ENCODE peak calls at places on chromosomes 4 and X, in four cellular contexts. N, J, X and Z are unnamed samples.

GRCh38 chrX:65668362-65669310 is 1.2 kb downstream of the MSN start:
- DNase-seq in N (peak; percentile 56), J (peak; percentile 49), X (peak; percentile 85), Z (peak; percentile 80)

GRCh38 chr4:121977251-121978168 is 25.6 kb upstream of the TRPC3 start:
- DNase-seq in N (no peak), J (no peak), X (peak; percentile 20), Z (peak; percentile 55)

GRCh38 chr4:122706511-122706910 is 26.0 kb upstream of the BBS12 start:
- DNase-seq in N (no peak), J (no peak), X (no peak), Z (no peak)

GRCh38 chr4:52841707-52842456 is 20.2 kb upstream of the RASL11B start:
- DNase-seq in N (no peak), J (no peak), X (no peak), Z (peak; percentile 19)

GRCh38 chr4:105457997-105458396 is 15.9 kb downstream of the PPA2 start:
- DNase-seq in N (no peak), J (no peak), X (no peak), Z (peak; percentile 42)

GRCh38 chr4:14532436-14532835 is 469.8 kb upstream of the CPEB2 start:
- DNase-seq in N (no peak), J (no peak), X (no peak), Z (no peak)

GRCh38 chr4:61468091-61468720 is 268.1 kb downstream of the ADGRL3 start:
- DNase-seq in N (no peak), J (no peak), X (no peak), Z (peak; percentile 58)

GRCh38 chr4:181684310-181684709 is 558.9 kb upstream of the TENM3 start:
- DNase-seq in N (no peak), J (no peak), X (no peak), Z (peak; percentile 87)

GRCh38 chrX:8782595-8782994 is 18.6 kb downstream of the FAM9A start:
- DNase-seq in N (no peak), J (no peak), X (no peak), Z (no peak)

GRCh38 chr4:71130827-71131603 is 137.6 kb downstream of the DCK start:
- DNase-seq in N (no peak), J (no peak), X (peak; percentile 20), Z (peak; percentile 89)

GRCh38 chr4:143555676-143556075 is 42.2 kb downstream of the SMARCA5 start:
- DNase-seq in N (no peak), J (no peak), X (peak; percentile 59), Z (peak; percentile 5)

GRCh38 chr4:141684785-141685184 is 48.4 kb downstream of the IL15 start:
- DNase-seq in N (no peak), J (no peak), X (no peak), Z (peak; percentile 73)
- H3K27ac ChIP-seq in N (no peak overlapping the region), J (no peak overlapping the region), X (no peak overlapping the region), Z (no peak overlapping the region)

GRCh38 chr4:7199771-7200441 is 7.6 kb downstream of the SORCS2 start:
- DNase-seq in N (peak; percentile 23), J (no peak), X (no peak), Z (no peak)
- H4K5ac ChIP-seq in N (no peak overlapping the region), J (no peak overlapping the region), X (no peak overlapping the region), Z (no peak overlapping the region)

GRCh38 chrX:46912673-46913491 is 661 bp downstream of the JADE3 start:
- DNase-seq in N (peak; percentile 49), J (peak; percentile 60), X (peak; percentile 78), Z (peak; percentile 14)
- H3K27ac ChIP-seq in N (no peak overlapping the region), J (no peak overlapping the region), X (peak overlapping the region; percentile 73), Z (peak overlapping the region; percentile 7)

GRCh38 chrX:11445540-11445939 is 152.3 kb downstream of the AMELX start:
- DNase-seq in N (no peak), J (no peak), X (no peak), Z (no peak)

GRCh38 chrX:11444052-11444451 is 150.8 kb downstream of the AMELX start:
- DNase-seq in N (no peak), J (no peak), X (no peak), Z (no peak)

GRCh38 chrX:11447418-11447817 is 154.2 kb downstream of the AMELX start:
- DNase-seq in N (no peak), J (no peak), X (no peak), Z (peak; percentile 6)

GRCh38 chrX:11446951-11447350 is 153.7 kb downstream of the AMELX start:
- DNase-seq in N (no peak), J (no peak), X (no peak), Z (peak; percentile 35)

GRCh38 chrX:11446331-11446730 is 153.1 kb downstream of the AMELX start:
- DNase-seq in N (no peak), J (no peak), X (no peak), Z (peak; percentile 55)
- H4K5ac ChIP-seq in N (no peak overlapping the region), J (no peak overlapping the region), X (no peak overlapping the region), Z (no peak overlapping the region)

GRCh38 chr4:41212221-41213203 is 1.8 kb downstream of the APBB2 start:
- DNase-seq in N (no peak), J (no peak), X (peak; percentile 60), Z (peak; percentile 64)

GRCh38 chr4:41215969-41216293 is 1.6 kb upstream of the APBB2 start:
- DNase-seq in N (no peak), J (peak; percentile 80), X (no peak), Z (no peak)

GRCh38 chr4:41213563-41214157 is 682 bp downstream of the APBB2 start:
- DNase-seq in N (no peak), J (no peak), X (no peak), Z (no peak)

GRCh38 chr4:41215155-41215554 is 813 bp upstream of the APBB2 start:
- DNase-seq in N (no peak), J (no peak), X (no peak), Z (no peak)

DNA sequence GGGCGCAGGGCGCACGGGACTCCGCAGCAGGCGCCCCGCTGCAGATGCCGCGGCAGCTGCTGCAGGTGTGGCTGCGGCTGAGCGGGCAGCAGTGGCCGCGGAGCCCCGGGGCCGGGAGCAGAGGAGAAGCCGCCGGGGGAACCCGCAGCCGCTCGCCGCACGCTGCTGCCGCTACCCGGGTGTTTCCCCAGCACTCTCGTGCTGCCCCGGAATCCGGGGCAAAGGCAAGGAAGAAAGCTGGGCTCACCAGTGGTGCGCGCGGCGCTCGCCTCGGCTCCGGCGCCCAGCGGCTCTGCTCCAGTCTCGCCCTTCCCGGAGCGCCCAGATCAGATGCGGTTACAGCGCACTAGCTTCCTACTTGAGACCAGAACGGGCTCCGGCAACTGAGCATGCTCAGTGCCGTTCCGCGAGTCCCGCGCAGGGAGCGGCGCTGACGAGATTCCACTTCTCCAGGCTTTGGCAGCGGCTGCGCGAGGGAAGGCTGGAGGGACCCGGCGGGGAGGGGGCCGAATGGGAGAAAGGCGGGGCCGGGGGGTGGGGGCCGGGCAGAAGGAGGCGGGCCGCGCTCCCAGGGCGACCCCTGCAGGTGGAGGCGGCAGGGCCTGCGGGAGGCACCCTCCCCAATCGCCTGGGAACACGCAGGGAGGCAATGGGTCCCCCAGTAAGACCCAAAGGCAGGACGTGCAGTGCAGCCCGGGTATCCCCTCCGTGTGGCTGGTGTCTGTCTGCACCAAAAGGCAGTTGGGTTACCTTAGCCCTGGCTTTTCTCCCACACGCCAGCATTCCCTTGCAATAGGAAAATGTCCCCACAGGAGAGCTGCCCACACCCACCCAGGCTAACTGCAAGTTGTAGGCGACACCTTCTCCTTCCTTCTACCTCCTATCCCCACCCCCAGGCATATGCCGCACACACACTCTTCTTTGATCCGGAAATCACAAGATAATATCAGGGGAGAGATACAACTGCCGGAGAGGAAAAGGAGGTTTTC is at the start of gene APBB2:
- DNase-seq in N (peak; percentile 97), J (peak; percentile 94), X (peak; percentile 99), Z (peak; percentile 97)
- H3K27ac ChIP-seq in N (no peak within 1 kb of the TSS), J (peak within 1 kb of the TSS; percentile 48), X (peak within 1 kb of the TSS; percentile 92), Z (peak within 1 kb of the TSS; percentile 55)